ENCODE peak calls at places on chromosomes 5 and 9, in nine cellular contexts. H is heart right ventricle, Q is right atrium auricular region, I is sigmoid colon, F is OCI-LY7, B is esophagus squamous epithelium, S is neural progenitor cell, U is pancreas, K is adrenal gland. C is an unnamed sample.

GRCh38 chr5:175746851-175747250 is 89.0 kb downstream of the HRH2 start:
- DNase-seq in S (peak; percentile 58), Q (no peak), B (no peak), K (no peak), H (no peak), I (no peak), U (no peak), F (no peak), C (no peak)

GRCh38 chr9:34510506-34511159 is 12.2 kb downstream of the ENHO start:
- DNase-seq in S (no peak), F (no peak), I (peak; percentile 10), B (no peak), U (no peak), K (no peak), H (no peak), Q (no peak), C (no peak)

GRCh38 chr5:151155777-151156731 is 1.5 kb downstream of the ANXA6 start:
- DNase-seq in S (peak; percentile 24), F (peak; percentile 41), K (peak; percentile 83), H (peak; percentile 26), I (peak; percentile 77), B (no peak), Q (no peak), U (peak; percentile 66), C (peak; percentile 31)

GRCh38 chr9:113621309-113621791 is 157.8 kb downstream of the RGS3 start:
- DNase-seq in K (peak; percentile 61), I (peak; percentile 89), Q (peak; percentile 95), H (peak; percentile 89), F (no peak), U (no peak), B (no peak), S (peak; percentile 64), C (peak; percentile 25)

GRCh38 chr5:157718529-157718928 is 12.7 kb upstream of the THG1L start:
- DNase-seq in B (no peak), I (no peak), K (peak; percentile 17), U (no peak), F (peak; percentile 70), H (peak; percentile 23), S (peak; percentile 10), Q (no peak), C (no peak)

GRCh38 chr9:112760821-112761220 is 10.3 kb downstream of the SNX30 start:
- DNase-seq in K (no peak), H (no peak), S (no peak), B (no peak), I (no peak), Q (no peak), F (no peak), U (no peak), C (no peak)

GRCh38 chr9:137051145-137051724 is 2.6 kb downstream of the ENTPD2 start:
- DNase-seq in K (no peak), I (no peak), U (peak; percentile 66), Q (no peak), B (no peak), F (no peak), H (no peak), S (no peak), C (no peak)

GRCh38 chr9:128203024-128203841 is at the start of gene DNM1:
- DNase-seq in B (no peak), H (no peak), F (peak; percentile 81), I (no peak), Q (no peak), S (peak; percentile 93), K (no peak), U (no peak), C (peak; percentile 62)

GRCh38 chr9:123338710-123339665 is 17.0 kb upstream of the CRB2 start:
- DNase-seq in S (no peak), K (no peak), B (no peak), Q (no peak), H (peak; percentile 43), F (peak; percentile 89), U (no peak), I (no peak), C (peak; percentile 68)

GRCh38 chr5:109938453-109938852 is 248.7 kb downstream of the MAN2A1 start:
- DNase-seq in H (no peak), Q (no peak), F (no peak), K (no peak), U (no peak), B (no peak), I (no peak), S (no peak), C (no peak)

GRCh38 chr5:11540112-11540511 is 364.1 kb downstream of the CTNND2 start:
- DNase-seq in B (no peak), S (no peak), H (no peak), F (no peak), U (no peak), K (no peak), Q (no peak), I (no peak), C (no peak)

GRCh38 chr5:119319890-119320289 is 35.9 kb upstream of the TNFAIP8 start:
- DNase-seq in I (no peak), Q (no peak), S (no peak), U (no peak), B (no peak), F (no peak), K (no peak), H (no peak), C (no peak)

GRCh38 chr5:80216753-80217596 is 38.9 kb downstream of the SERINC5 start:
- DNase-seq in H (peak; percentile 84), S (peak; percentile 31), U (peak; percentile 81), Q (peak; percentile 73), B (no peak), I (peak; percentile 89), K (peak; percentile 92), F (no peak), C (no peak)
- H3K4me3 ChIP-seq in H (no peak overlapping the region), S (no peak overlapping the region), U (no peak overlapping the region), Q (no peak overlapping the region), B (no peak overlapping the region), I (no peak overlapping the region), K (no peak overlapping the region), F (no peak overlapping the region), C (no peak overlapping the region)

GRCh38 chr5:39025456-39025855 is 48.7 kb downstream of the RICTOR start:
- DNase-seq in S (no peak), U (no peak), Q (no peak), K (no peak), F (peak; percentile 10), I (no peak), B (no peak), H (no peak), C (no peak)

DNA sequence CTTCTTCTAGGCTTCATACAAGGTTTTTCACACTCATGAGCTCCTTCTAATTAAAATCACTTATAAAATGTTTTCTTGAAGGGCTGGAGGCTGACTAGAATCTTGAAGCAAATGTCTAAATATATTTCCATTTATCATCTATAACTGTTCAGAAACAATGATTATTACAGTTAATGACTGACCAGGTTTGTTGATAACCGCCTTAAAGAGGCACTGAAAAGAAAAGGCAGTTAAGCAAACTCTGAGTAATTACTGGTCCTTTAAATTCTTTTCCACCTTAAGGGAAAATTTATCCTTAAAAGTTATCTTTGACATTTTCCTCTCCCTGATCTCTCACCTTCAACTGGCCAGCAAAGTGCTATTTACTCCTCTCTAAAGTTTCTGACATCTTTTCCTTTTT is 43.2 kb downstream of the RICTOR start:
- DNase-seq in I (no peak), F (no peak), B (no peak), U (no peak), H (no peak), K (no peak), S (no peak), Q (no peak), C (no peak)
- H3K9me3 ChIP-seq in I (no peaks in the 10 kb centered on the region), F (no peaks in the 10 kb centered on the region), B (no peaks in the 10 kb centered on the region), U (no peaks in the 10 kb centered on the region), H (no peaks in the 10 kb centered on the region), K (no peaks in the 10 kb centered on the region), S (peaks cover 11% of the 10 kb centered on the region), Q (no peaks in the 10 kb centered on the region), C (peaks cover 7% of the 10 kb centered on the region)

DNA sequence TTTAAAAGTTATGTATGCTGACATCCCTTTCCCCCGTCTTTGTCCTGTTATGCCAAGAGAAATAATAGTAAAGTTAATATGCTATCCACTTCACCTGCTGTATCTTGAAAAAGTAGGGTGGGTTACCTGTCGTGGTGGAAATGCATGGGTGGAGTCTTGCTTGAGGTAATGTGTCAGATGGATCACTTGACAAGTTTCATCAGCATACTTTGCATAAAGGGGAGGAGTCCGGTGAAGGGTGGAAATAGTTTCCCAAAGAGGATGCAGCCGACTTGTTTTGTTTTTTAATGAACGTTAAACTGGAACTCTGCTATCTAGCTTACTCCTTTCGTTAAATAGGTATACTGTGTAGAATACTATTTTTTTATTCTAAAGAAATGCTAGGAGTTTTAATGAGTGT is 9.0 kb upstream of the DMRT3 start:
- DNase-seq in K (no peak), U (no peak), Q (no peak), B (no peak), H (no peak), S (peak; percentile 31), I (no peak), F (no peak), C (no peak)
- H3K4me3 ChIP-seq in K (no peak overlapping the region), U (no peak overlapping the region), Q (no peak overlapping the region), B (peak overlapping the region; percentile 41), H (no peak overlapping the region), S (peak overlapping the region; percentile 33), I (no peak overlapping the region), F (no peak overlapping the region), C (no peak overlapping the region)

GRCh38 chr5:1077491-1078020 is 34.3 kb downstream of the SLC12A7 start:
- DNase-seq in K (no peak), B (no peak), Q (no peak), I (no peak), S (no peak), F (no peak), U (no peak), H (no peak), C (no peak)
- H3K9me3 ChIP-seq in K (no peaks in the 10 kb centered on the region), B (no peaks in the 10 kb centered on the region), Q (no peaks in the 10 kb centered on the region), I (no peaks in the 10 kb centered on the region), S (no peaks in the 10 kb centered on the region), F (no peaks in the 10 kb centered on the region), U (no peaks in the 10 kb centered on the region), H (no peaks in the 10 kb centered on the region), C (no peaks in the 10 kb centered on the region)

C was measured in transverse colon.